ENCODE peak calls at places on chromosomes 16 and 17, in eight cellular contexts. J is MV-4-11, C is left ventricle myocardium superior, M is small intestine, V is nephron progenitor cell, R is HEK293T, W is Daoy, T is posterior vena cava. Y is an unnamed sample.

GRCh38 chr17:12107905-12108304 is 87.2 kb downstream of the MAP2K4 start:
- DNase-seq in J (no peak), C (no peak), M (no peak), V (no peak), R (no peak), W (no peak), T (no peak), Y (no peak)

GRCh38 chr16:72066747-72067146 is 3.7 kb downstream of the HPR start:
- DNase-seq in J (peak; percentile 25), C (no peak), M (peak; percentile 52), V (no peak), R (peak; percentile 38), W (peak; percentile 4), T (no peak), Y (no peak)

GRCh38 chr16:17302213-17302612 is 168.5 kb downstream of the XYLT1 start:
- DNase-seq in J (no peak), C (no peak), M (no peak), V (no peak), R (no peak), W (no peak), T (no peak), Y (no peak)

GRCh38 chr16:85162478-85163277 is 50.4 kb upstream of the CIBAR2 start:
- DNase-seq in J (no peak), C (peak; percentile 76), M (no peak), V (peak; percentile 52), R (no peak), W (peak; percentile 81), T (peak; percentile 88), Y (peak; percentile 66)

GRCh38 chr16:20675488-20676267 is 21.8 kb downstream of the ACSM1 start:
- DNase-seq in J (peak; percentile 46), C (no peak), M (peak; percentile 91), V (no peak), R (no peak), W (peak; percentile 5), T (no peak), Y (no peak)

GRCh38 chr16:17339764-17340541 is 130.8 kb downstream of the XYLT1 start:
- DNase-seq in J (no peak), C (no peak), M (peak; percentile 45), V (no peak), R (no peak), W (no peak), T (no peak), Y (no peak)

GRCh38 chr16:51723016-51723724 is 572.1 kb upstream of the SALL1 start:
- DNase-seq in J (no peak), C (no peak), M (no peak), V (no peak), R (no peak), W (no peak), T (no peak), Y (no peak)

GRCh38 chr16:10978846-10979446 is 34.6 kb downstream of the CLEC16A start:
- DNase-seq in J (no peak), C (no peak), M (no peak), V (no peak), R (no peak), W (no peak), T (no peak), Y (no peak)

GRCh38 chr17:34412965-34413441 is 50.0 kb upstream of the CCL1 start:
- DNase-seq in J (peak; percentile 1), C (no peak), M (no peak), V (no peak), R (no peak), W (no peak), T (no peak), Y (no peak)

GRCh38 chr16:12659871-12660270 is 143.8 kb downstream of the CPPED1 start:
- DNase-seq in J (no peak), C (no peak), M (no peak), V (no peak), R (no peak), W (no peak), T (no peak), Y (no peak)

GRCh38 chr17:49545811-49546545 is 29.7 kb upstream of the NXPH3 start:
- DNase-seq in J (no peak), C (no peak), M (no peak), V (no peak), R (no peak), W (no peak), T (no peak), Y (no peak)

GRCh38 chr16:49828545-49829267 is 27.2 kb downstream of the ZNF423 start:
- DNase-seq in J (no peak), C (peak; percentile 74), M (no peak), V (no peak), R (no peak), W (no peak), T (no peak), Y (no peak)

GRCh38 chr17:52148969-52149351 is 9.6 kb downstream of the CA10 start:
- DNase-seq in J (no peak), C (no peak), M (no peak), V (no peak), R (no peak), W (no peak), T (no peak), Y (no peak)

GRCh38 chr17:61314368-61315078 is 85.1 kb upstream of the TBX2 start:
- DNase-seq in J (peak; percentile 80), C (peak; percentile 63), M (no peak), V (no peak), R (no peak), W (no peak), T (no peak), Y (no peak)

GRCh38 chr17:29847527-29847931 is 82.5 kb downstream of the SSH2 start:
- DNase-seq in J (no peak), C (no peak), M (no peak), V (no peak), R (no peak), W (no peak), T (no peak), Y (no peak)

GRCh38 chr16:56673916-56674315 is 4.3 kb downstream of the MT1H start:
- DNase-seq in J (peak; percentile 58), C (peak; percentile 51), M (peak; percentile 59), V (peak; percentile 42), R (no peak), W (no peak), T (peak; percentile 78), Y (peak; percentile 58)

GRCh38 chr16:27448531-27449433 is 46.8 kb downstream of the IL21R start:
- DNase-seq in J (no peak), C (peak; percentile 25), M (no peak), V (no peak), R (no peak), W (no peak), T (no peak), Y (no peak)

GRCh38 chr16:2476345-2476720 is 1.4 kb downstream of the TBC1D24 start:
- DNase-seq in J (no peak), C (no peak), M (no peak), V (no peak), R (no peak), W (no peak), T (no peak), Y (no peak)

GRCh38 chr17:35170968-35171771 is 23.0 kb downstream of the SLC35G3 start:
- DNase-seq in J (peak; percentile 21), C (no peak), M (peak; percentile 35), V (no peak), R (peak; percentile 17), W (peak; percentile 17), T (no peak), Y (no peak)

Y was measured in glutamatergic neuron.